ENCODE peak calls at places on chromosomes 4 and X, in six cellular contexts. L is thoracic aorta, S is fibroblast of mammary gland, R is HFF-Myc, I is astrocyte of the cerebellum, K is upper lobe of left lung. M is an unnamed sample.

GRCh38 chrX:1178580-1179057 is 33.8 kb downstream of the CRLF2 start:
- DNase-seq in R (no peak), L (no peak), S (peak), K (no peak), I (no peak), M (no peak)

GRCh38 chr4:55947912-55948725 is 626 bp upstream of the CEP135 start:
- DNase-seq in S (peak), R (peak), K (no peak), L (no peak), I (peak), M (peak)

GRCh38 chr4:88353324-88353723 is 25.3 kb upstream of the HERC6 start:
- DNase-seq in I (no peak), R (no peak), S (no peak), L (no peak), K (no peak), M (no peak)

GRCh38 chrX:19889582-19890342 is 2.4 kb upstream of the SH3KBP1 start:
- DNase-seq in L (no peak), K (no peak), S (peak), I (peak), R (no peak), M (no peak)

GRCh38 chr4:16072168-16072567 is 11.7 kb downstream of the PROM1 start:
- DNase-seq in S (no peak), L (no peak), I (no peak), K (no peak), R (no peak), M (no peak)

GRCh38 chr4:74431113-74431826 is 13.7 kb upstream of the AREG start:
- DNase-seq in L (no peak), S (peak), K (no peak), R (no peak), I (no peak), M (no peak)

GRCh38 chr4:152594981-152595916 is 59.4 kb upstream of the FBXW7 start:
- DNase-seq in R (no peak), L (no peak), I (peak), K (no peak), S (no peak), M (no peak)

GRCh38 chr4:127012549-127012948 is 620.2 kb upstream of the INTU start:
- DNase-seq in R (no peak), I (peak), K (no peak), S (peak), L (no peak), M (peak)

GRCh38 chrX:15909605-15910004 is 55.0 kb upstream of the AP1S2 start:
- DNase-seq in I (no peak), K (no peak), R (no peak), L (no peak), S (no peak), M (no peak)
- TF ChIP-seq CTCF in I (no peak), K (no peak), R (no peak), L (no peak), S (no peak), M (no peak)

DNA sequence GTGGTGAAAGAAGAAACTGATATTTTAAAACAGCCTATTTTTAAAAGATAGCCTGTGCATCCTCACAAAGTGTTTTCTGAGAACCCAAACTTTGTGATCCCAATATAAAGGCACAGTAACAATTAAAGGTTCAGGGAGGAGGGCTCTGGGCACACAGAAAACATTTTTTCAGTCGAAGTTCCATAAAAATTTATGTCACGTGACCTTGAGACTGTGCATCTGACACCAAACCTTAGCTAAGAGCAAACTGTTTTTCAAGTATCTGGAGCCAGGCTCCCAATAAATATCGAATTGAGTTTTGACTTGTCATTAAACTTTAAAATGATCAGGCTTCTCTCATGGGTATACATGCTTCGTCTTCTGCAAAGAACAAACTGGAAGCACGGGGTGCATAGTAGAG is 177.9 kb downstream of the BEND2 start:
- DNase-seq in K (no peak), I (no peak), R (no peak), S (no peak), L (no peak), M (no peak)
- TF ChIP-seq CTCF in K (no peak), I (no peak), R (no peak), S (no peak), L (no peak), M (no peak)

GRCh38 chrX:110417128-110417527 is 58.5 kb downstream of the RTL9 start:
- DNase-seq in S (no peak), K (no peak), I (no peak), R (no peak), L (no peak), M (no peak)
- TF ChIP-seq CTCF in S (no peak), K (no peak), I (no peak), R (no peak), L (no peak), M (no peak)

DNA sequence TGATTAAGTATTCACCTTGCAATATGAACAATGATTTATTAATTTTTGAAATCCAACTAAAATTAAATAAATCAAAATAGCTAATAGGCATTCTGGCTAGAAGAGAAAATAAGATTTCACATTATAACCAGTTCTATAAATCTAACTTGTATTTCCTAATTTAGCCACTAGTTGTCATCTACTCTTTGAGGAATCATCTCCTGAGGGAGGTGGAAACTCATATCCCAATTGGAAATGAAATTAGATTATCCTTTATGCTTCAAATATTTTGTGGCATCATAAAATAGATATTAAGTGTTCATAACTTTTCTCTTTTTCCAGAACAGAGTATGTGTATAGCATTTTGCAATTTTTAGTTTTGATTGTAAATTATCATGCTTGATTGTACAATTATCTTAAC is 558.5 kb upstream of the DIAPH2 start:
- DNase-seq in K (no peak), R (no peak), L (no peak), I (no peak), S (no peak), M (no peak)
- TF ChIP-seq CTCF in K (no peak), R (no peak), L (no peak), I (no peak), S (peak), M (peak)

DNA sequence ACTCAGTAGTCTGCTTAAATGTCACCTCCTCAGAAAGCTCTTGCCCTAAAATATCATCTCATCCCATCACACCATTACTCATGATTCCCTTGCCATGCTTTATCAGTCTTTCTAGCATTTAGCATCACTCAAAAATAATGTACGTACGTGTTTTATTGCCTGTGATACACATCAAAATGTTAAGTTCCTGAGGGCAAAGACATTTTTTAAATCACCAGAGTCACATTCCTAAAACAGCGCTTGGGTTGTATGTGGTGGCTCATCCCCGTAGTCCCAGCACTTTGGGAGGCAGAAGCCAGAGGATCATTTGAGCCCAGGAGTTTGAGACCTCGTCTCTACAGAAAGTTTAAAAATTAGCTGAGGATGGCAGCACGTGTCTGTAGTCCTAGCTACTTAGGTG is 21.3 kb upstream of the PDLIM5 start:
- DNase-seq in K (no peak), S (no peak), R (no peak), L (no peak), I (no peak), M (no peak)
- TF ChIP-seq CTCF in K (no peak), S (no peak), R (no peak), L (no peak), I (no peak), M (no peak)

DNA sequence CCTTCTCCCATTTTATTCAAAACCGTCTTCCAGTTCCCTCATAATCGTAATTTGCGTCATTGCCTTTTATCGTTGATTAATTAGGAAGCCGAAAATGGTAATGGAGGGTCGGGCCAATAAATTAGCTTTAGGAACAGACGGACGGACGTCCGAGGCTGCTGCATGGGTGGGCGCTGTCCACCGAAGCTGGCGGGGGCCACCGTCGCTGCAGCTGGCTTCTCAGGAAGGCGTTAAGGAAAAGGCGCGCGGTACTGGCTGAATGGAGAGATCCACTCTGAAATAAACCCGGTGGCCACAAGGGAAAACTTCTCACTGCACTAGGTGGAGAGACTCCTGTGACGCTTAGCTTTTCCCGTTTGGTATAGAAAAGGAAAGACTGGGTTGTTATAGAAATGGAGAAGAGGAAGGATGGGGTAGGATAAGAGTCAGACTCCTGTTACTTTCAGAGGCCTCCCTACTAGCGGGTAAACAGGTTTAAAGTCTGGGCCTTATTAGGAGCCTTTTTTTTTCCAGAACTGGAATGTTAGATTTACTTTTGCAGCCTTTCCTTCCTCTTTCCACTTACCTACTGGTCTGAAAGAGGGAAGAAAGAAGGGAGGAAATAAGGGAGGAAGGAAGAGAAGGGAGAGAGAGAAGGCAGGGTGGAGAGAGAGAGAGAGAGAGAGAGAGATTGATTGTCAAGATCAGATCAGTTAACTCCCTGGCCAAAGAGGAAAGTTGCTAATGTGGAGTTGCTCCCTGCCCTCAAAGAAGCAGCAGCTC is 11.3 kb upstream of the PRDM8 start:
- DNase-seq in L (no peak), K (peak), R (no peak), S (no peak), I (no peak), M (no peak)
- TF ChIP-seq CTCF in L (peak), K (no peak), R (no peak), S (no peak), I (no peak), M (no peak)

DNA sequence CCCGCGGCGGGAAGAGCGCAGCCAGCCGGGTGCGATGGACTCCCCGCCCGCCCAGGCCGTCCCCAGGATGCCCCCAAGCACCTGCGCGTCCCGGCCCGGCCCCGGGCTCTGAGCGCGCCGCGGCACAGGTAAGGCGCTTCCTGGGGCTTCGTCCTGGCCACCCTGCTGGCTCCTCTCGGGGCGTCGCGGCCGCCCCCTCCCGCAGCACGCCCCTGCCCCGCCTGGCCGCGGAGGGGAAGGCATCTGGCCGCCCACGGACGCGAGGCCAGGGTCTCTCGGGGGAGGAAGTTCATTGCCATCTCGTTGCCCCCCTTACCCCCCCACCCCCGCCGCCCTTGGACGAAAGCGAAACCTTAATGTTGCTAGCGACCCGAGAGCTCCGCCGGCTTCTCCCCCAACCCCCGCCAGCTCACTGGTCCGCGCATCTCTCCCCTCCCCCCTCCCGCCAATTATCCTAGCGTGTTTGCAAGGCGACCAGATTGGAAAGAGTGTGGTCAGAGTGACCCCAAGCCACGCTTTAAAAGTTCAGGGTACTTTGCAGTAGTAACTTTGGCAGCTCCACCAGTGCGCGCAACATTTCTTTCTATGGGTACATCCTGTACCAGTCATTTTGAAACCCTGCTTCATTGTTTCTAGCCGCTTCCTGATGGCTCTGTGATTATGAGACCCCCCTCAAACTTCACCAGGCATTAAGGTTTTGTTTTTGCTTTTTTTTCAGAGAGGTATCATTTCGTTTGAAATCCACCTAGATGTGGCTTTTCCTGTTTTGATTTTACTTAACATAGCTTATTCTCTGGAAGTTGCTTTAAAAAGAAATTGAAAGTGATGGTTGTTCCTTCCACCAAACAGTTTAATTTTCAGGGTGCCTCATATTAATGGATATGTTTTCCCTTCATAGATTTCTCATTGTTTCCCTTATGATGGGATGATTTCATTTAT is 606 bp downstream of the TBC1D1 start:
- DNase-seq in I (no peak), S (peak), R (no peak), K (no peak), L (no peak), M (no peak)
- TF ChIP-seq CTCF in I (no peak), S (no peak), R (no peak), K (no peak), L (no peak), M (no peak)

DNA sequence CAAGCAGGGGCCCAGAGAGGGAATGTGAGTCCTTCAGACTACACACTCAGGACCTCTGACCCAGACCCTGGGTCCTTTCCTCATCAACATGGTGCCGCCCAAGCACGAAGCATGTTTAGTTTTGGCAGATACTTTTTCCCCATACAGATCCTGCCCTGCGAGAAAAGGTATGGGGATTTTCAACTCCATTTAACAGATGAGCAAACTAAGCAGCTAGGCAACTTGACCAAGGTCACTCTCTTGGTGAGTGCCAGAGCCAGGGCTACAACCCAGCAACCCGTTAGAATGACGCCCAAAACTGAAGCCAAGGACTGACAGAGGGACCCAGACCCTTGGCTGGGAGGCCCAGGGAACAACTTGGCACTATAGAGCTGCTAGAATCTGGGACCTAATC is 40.3 kb upstream of the MSX1 start:
- DNase-seq in K (no peak), L (no peak), S (no peak), I (no peak), R (no peak), M (no peak)
- TF ChIP-seq CTCF in K (no peak), L (no peak), S (no peak), I (no peak), R (no peak), M (no peak)

M was measured in kidney epithelial cell.